ENCODE peak calls at places on chromosomes 6 and 20, in six cellular contexts. One of them, this sample, is unnamed. For H3K9me3, the result is how much of the 10 kb centered on the place peaks cover.

GRCh38 chr6:69719602-69720193 is 77.1 kb downstream of the LMBRD1 start:
- DNase-seq in IMR-90: peak
- DNase-seq in CD4-positive, alpha-beta T cell: no peak
- DNase-seq in psoas muscle: no peak
- DNase-seq in OCI-LY7: peak
- DNase-seq in lung: no peak
- DNase-seq in this sample: no peak

GRCh38 chr6:143974089-143974488 is 34.0 kb downstream of the PLAGL1 start:
- DNase-seq in IMR-90: no peak
- DNase-seq in psoas muscle: no peak
- DNase-seq in lung: no peak
- DNase-seq in CD4-positive, alpha-beta T cell: no peak
- DNase-seq in OCI-LY7: no peak
- DNase-seq in this sample: no peak

GRCh38 chr6:10210052-10210451 is 204.8 kb downstream of the TFAP2A start:
- DNase-seq in IMR-90: no peak
- DNase-seq in OCI-LY7: no peak
- DNase-seq in lung: no peak
- DNase-seq in psoas muscle: no peak
- DNase-seq in CD4-positive, alpha-beta T cell: no peak
- DNase-seq in this sample: peak

GRCh38 chr6:127402890-127403617 is 56.1 kb downstream of the KIAA0408 start:
- DNase-seq in psoas muscle: no peak
- DNase-seq in lung: no peak
- DNase-seq in IMR-90: no peak
- DNase-seq in CD4-positive, alpha-beta T cell: no peak
- DNase-seq in OCI-LY7: no peak
- DNase-seq in this sample: no peak

GRCh38 chr20:25741088-25741487 is 44.4 kb upstream of the ZNF337 start:
- DNase-seq in OCI-LY7: no peak
- DNase-seq in psoas muscle: no peak
- DNase-seq in CD4-positive, alpha-beta T cell: no peak
- DNase-seq in lung: no peak
- DNase-seq in IMR-90: no peak
- DNase-seq in this sample: no peak

GRCh38 chr6:142071981-142072380 is 60.7 kb upstream of the GJE1 start:
- DNase-seq in IMR-90: no peak
- DNase-seq in psoas muscle: no peak
- DNase-seq in CD4-positive, alpha-beta T cell: no peak
- DNase-seq in OCI-LY7: no peak
- DNase-seq in lung: no peak
- DNase-seq in this sample: no peak

GRCh38 chr20:41380551-41381262 is 14.1 kb upstream of the EMILIN3 start:
- DNase-seq in CD4-positive, alpha-beta T cell: no peak
- DNase-seq in IMR-90: no peak
- DNase-seq in psoas muscle: no peak
- DNase-seq in OCI-LY7: no peak
- DNase-seq in lung: no peak
- DNase-seq in this sample: no peak

GRCh38 chr20:63625771-63626423 is 1.0 kb downstream of the GMEB2 start:
- DNase-seq in lung: no peak
- DNase-seq in OCI-LY7: peak
- DNase-seq in IMR-90: peak
- DNase-seq in psoas muscle: no peak
- DNase-seq in CD4-positive, alpha-beta T cell: no peak
- DNase-seq in this sample: peak

GRCh38 chr20:34693414-34693813 is 10.7 kb upstream of the TP53INP2 start:
- DNase-seq in OCI-LY7: no peak
- DNase-seq in psoas muscle: no peak
- DNase-seq in IMR-90: no peak
- DNase-seq in lung: no peak
- DNase-seq in CD4-positive, alpha-beta T cell: no peak
- DNase-seq in this sample: no peak

GRCh38 chr6:142942805-142943227 is 2.2 kb downstream of the HIVEP2 start:
- DNase-seq in lung: no peak
- DNase-seq in OCI-LY7: peak
- DNase-seq in CD4-positive, alpha-beta T cell: no peak
- DNase-seq in IMR-90: peak
- DNase-seq in psoas muscle: no peak
- DNase-seq in this sample: no peak

GRCh38 chr6:137736919-137737318 is 130.1 kb upstream of the TNFAIP3 start:
- DNase-seq in OCI-LY7: no peak
- DNase-seq in psoas muscle: no peak
- DNase-seq in lung: no peak
- DNase-seq in CD4-positive, alpha-beta T cell: no peak
- DNase-seq in IMR-90: no peak
- DNase-seq in this sample: no peak

GRCh38 chr6:110541701-110542309 is 65.4 kb upstream of the SLC22A16 start:
- DNase-seq in lung: no peak
- DNase-seq in psoas muscle: no peak
- DNase-seq in OCI-LY7: no peak
- DNase-seq in CD4-positive, alpha-beta T cell: no peak
- DNase-seq in IMR-90: no peak
- DNase-seq in this sample: no peak

GRCh38 chr6:150195996-150196417 is 53.2 kb downstream of the PPP1R14C start:
- DNase-seq in OCI-LY7: no peak
- DNase-seq in CD4-positive, alpha-beta T cell: no peak
- DNase-seq in lung: no peak
- DNase-seq in psoas muscle: no peak
- DNase-seq in IMR-90: no peak
- DNase-seq in this sample: no peak

GRCh38 chr6:25023781-25024180 is 88.0 kb upstream of the RIPOR2 start:
- DNase-seq in IMR-90: no peak
- DNase-seq in psoas muscle: no peak
- DNase-seq in lung: no peak
- DNase-seq in OCI-LY7: no peak
- DNase-seq in CD4-positive, alpha-beta T cell: no peak
- DNase-seq in this sample: no peak

GRCh38 chr20:22620342-22620741 is 36.0 kb upstream of the FOXA2 start:
- DNase-seq in CD4-positive, alpha-beta T cell: no peak
- DNase-seq in psoas muscle: no peak
- DNase-seq in OCI-LY7: no peak
- DNase-seq in lung: no peak
- DNase-seq in IMR-90: no peak
- DNase-seq in this sample: no peak

GRCh38 chr6:69976591-69977090 is 110.3 kb downstream of the COL19A1 start:
- DNase-seq in IMR-90: no peak
- DNase-seq in psoas muscle: no peak
- DNase-seq in OCI-LY7: no peak
- DNase-seq in lung: no peak
- DNase-seq in CD4-positive, alpha-beta T cell: no peak
- DNase-seq in this sample: no peak

GRCh38 chr6:143232849-143233248 is 172.2 kb downstream of the AIG1 start:
- DNase-seq in lung: peak
- DNase-seq in psoas muscle: no peak
- DNase-seq in IMR-90: peak
- DNase-seq in CD4-positive, alpha-beta T cell: no peak
- DNase-seq in OCI-LY7: peak
- DNase-seq in this sample: no peak

GRCh38 chr6:24883618-24884017 is 52.1 kb downstream of the RIPOR2 start:
- DNase-seq in CD4-positive, alpha-beta T cell: no peak
- DNase-seq in lung: no peak
- DNase-seq in psoas muscle: no peak
- DNase-seq in IMR-90: peak
- DNase-seq in OCI-LY7: peak
- DNase-seq in this sample: no peak

GRCh38 chr6:17269840-17270239 is 11.3 kb upstream of the RBM24 start:
- DNase-seq in OCI-LY7: no peak
- DNase-seq in lung: no peak
- DNase-seq in psoas muscle: no peak
- DNase-seq in CD4-positive, alpha-beta T cell: no peak
- DNase-seq in IMR-90: peak
- DNase-seq in this sample: no peak

GRCh38 chr6:47737406-47737805 is 39.0 kb downstream of the ADGRF4 start:
- DNase-seq in psoas muscle: no peak
- DNase-seq in CD4-positive, alpha-beta T cell: no peak
- DNase-seq in IMR-90: no peak
- DNase-seq in lung: no peak
- DNase-seq in OCI-LY7: no peak
- DNase-seq in this sample: no peak

GRCh38 chr6:47729457-47729856 is 31.1 kb downstream of the ADGRF4 start:
- DNase-seq in lung: no peak
- DNase-seq in IMR-90: no peak
- DNase-seq in OCI-LY7: no peak
- DNase-seq in CD4-positive, alpha-beta T cell: no peak
- DNase-seq in psoas muscle: no peak
- DNase-seq in this sample: no peak

GRCh38 chr6:47734826-47735481 is 36.6 kb downstream of the ADGRF4 start:
- DNase-seq in psoas muscle: no peak
- DNase-seq in lung: no peak
- DNase-seq in CD4-positive, alpha-beta T cell: no peak
- DNase-seq in IMR-90: no peak
- DNase-seq in OCI-LY7: no peak
- DNase-seq in this sample: no peak

GRCh38 chr6:47736083-47736700 is 37.8 kb downstream of the ADGRF4 start:
- DNase-seq in lung: no peak
- DNase-seq in OCI-LY7: no peak
- DNase-seq in psoas muscle: no peak
- DNase-seq in CD4-positive, alpha-beta T cell: no peak
- DNase-seq in IMR-90: no peak
- DNase-seq in this sample: no peak

GRCh38 chr6:47733879-47734558 is 35.6 kb downstream of the ADGRF4 start:
- DNase-seq in lung: no peak
- DNase-seq in CD4-positive, alpha-beta T cell: no peak
- DNase-seq in OCI-LY7: peak
- DNase-seq in psoas muscle: no peak
- DNase-seq in IMR-90: peak
- DNase-seq in this sample: no peak
- TF ChIP-seq CTCF in lung: no peak
- TF ChIP-seq CTCF in CD4-positive, alpha-beta T cell: no peak
- TF ChIP-seq CTCF in OCI-LY7: peak
- TF ChIP-seq CTCF in psoas muscle: peak
- TF ChIP-seq CTCF in IMR-90: peak
- TF ChIP-seq CTCF in this sample: no peak

GRCh38 chr6:165052561-165053500 is 256.6 kb downstream of the C6orf118 start:
- DNase-seq in psoas muscle: no peak
- DNase-seq in CD4-positive, alpha-beta T cell: no peak
- DNase-seq in lung: no peak
- DNase-seq in IMR-90: no peak
- DNase-seq in OCI-LY7: no peak
- DNase-seq in this sample: no peak

GRCh38 chr6:165045631-165046030 is 263.8 kb downstream of the C6orf118 start:
- DNase-seq in psoas muscle: no peak
- DNase-seq in OCI-LY7: no peak
- DNase-seq in IMR-90: no peak
- DNase-seq in lung: no peak
- DNase-seq in CD4-positive, alpha-beta T cell: no peak
- DNase-seq in this sample: no peak

GRCh38 chr6:165047952-165048351 is 261.5 kb downstream of the C6orf118 start:
- DNase-seq in lung: no peak
- DNase-seq in CD4-positive, alpha-beta T cell: no peak
- DNase-seq in IMR-90: no peak
- DNase-seq in psoas muscle: no peak
- DNase-seq in OCI-LY7: no peak
- DNase-seq in this sample: no peak

GRCh38 chr6:165055231-165055630 is 254.2 kb downstream of the C6orf118 start:
- DNase-seq in psoas muscle: no peak
- DNase-seq in CD4-positive, alpha-beta T cell: no peak
- DNase-seq in IMR-90: no peak
- DNase-seq in OCI-LY7: no peak
- DNase-seq in lung: no peak
- DNase-seq in this sample: no peak

GRCh38 chr6:165049362-165049761 is 260.0 kb downstream of the C6orf118 start:
- DNase-seq in IMR-90: no peak
- DNase-seq in OCI-LY7: peak
- DNase-seq in CD4-positive, alpha-beta T cell: no peak
- DNase-seq in psoas muscle: peak
- DNase-seq in lung: no peak
- DNase-seq in this sample: no peak
- H3K9me3 ChIP-seq in IMR-90: under half
- H3K9me3 ChIP-seq in OCI-LY7: under half
- H3K9me3 ChIP-seq in CD4-positive, alpha-beta T cell: under half
- H3K9me3 ChIP-seq in psoas muscle: under half
- H3K9me3 ChIP-seq in lung: under half
- H3K9me3 ChIP-seq in this sample: under half

DNA sequence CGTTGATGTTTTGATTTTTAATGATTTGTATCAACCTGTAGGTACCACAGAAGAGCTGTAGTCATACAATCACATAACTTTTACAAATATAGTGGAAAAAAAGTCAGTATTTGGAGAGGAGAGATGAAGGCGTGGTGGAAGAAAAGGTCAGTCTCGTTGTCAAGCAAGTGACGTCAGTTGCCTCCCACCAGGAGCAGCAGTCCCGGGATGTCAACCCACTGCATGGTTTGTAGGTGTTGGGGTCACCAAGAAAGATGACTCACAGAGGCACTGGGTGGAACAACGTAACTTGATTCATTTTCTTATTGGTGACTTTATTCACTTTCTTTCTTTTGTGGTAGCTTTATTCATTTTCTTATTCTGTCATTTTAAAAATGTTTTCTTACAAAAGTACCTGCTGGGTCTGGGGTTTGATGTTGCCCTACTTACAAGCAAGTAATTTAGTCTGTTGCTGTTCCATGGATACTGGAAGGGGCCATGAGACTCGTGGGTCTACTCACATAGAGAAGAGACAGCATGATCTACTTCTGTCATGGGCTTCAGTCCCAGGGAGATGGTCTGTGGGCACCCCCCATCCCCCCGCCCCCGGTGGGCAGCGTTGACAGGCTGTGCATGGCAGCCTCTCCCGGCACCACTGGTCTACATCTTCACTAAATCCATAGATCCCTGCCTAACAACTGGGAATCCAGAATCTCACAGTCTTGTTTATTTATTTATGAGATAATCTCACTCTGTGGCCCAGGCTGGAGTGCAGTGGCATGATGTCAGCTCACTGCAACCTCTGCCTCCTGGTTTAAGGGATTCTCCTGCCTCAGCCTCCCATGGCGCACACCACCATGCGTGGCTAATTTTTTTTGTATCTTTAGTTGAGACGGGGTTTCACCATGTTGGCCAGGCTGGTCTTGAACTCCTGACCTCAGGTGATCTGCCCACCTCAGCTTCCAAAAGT is 36.4 kb upstream of the SYNJ2 start:
- DNase-seq in psoas muscle: no peak
- DNase-seq in IMR-90: peak
- DNase-seq in OCI-LY7: no peak
- DNase-seq in CD4-positive, alpha-beta T cell: no peak
- DNase-seq in lung: no peak
- DNase-seq in this sample: no peak
- H3K27ac ChIP-seq in psoas muscle: no peak
- H3K27ac ChIP-seq in IMR-90: no peak
- H3K27ac ChIP-seq in OCI-LY7: no peak
- H3K27ac ChIP-seq in CD4-positive, alpha-beta T cell: no peak
- H3K27ac ChIP-seq in lung: no peak
- H3K27ac ChIP-seq in this sample: no peak

GRCh38 chr6:44559486-44560270 is 172.2 kb downstream of the CDC5L start:
- DNase-seq in psoas muscle: no peak
- DNase-seq in CD4-positive, alpha-beta T cell: no peak
- DNase-seq in lung: no peak
- DNase-seq in OCI-LY7: no peak
- DNase-seq in IMR-90: no peak
- DNase-seq in this sample: peak
- TF ChIP-seq CTCF in psoas muscle: no peak
- TF ChIP-seq CTCF in CD4-positive, alpha-beta T cell: no peak
- TF ChIP-seq CTCF in lung: no peak
- TF ChIP-seq CTCF in OCI-LY7: no peak
- TF ChIP-seq CTCF in IMR-90: no peak
- TF ChIP-seq CTCF in this sample: no peak

GRCh38 chr6:88663801-88664200 is 299.6 kb downstream of the RNGTT start:
- DNase-seq in CD4-positive, alpha-beta T cell: no peak
- DNase-seq in lung: no peak
- DNase-seq in OCI-LY7: no peak
- DNase-seq in IMR-90: no peak
- DNase-seq in psoas muscle: no peak
- DNase-seq in this sample: no peak
- H3K9me3 ChIP-seq in CD4-positive, alpha-beta T cell: under half
- H3K9me3 ChIP-seq in lung: under half
- H3K9me3 ChIP-seq in OCI-LY7: under half
- H3K9me3 ChIP-seq in IMR-90: under half
- H3K9me3 ChIP-seq in psoas muscle: under half
- H3K9me3 ChIP-seq in this sample: under half

This sample was measured in body of pancreas.